ENCODE peak calls at places on chromosomes 12 and 14, in five cellular contexts. One of them, this sample, is unnamed.

GRCh38 chr14:77482422-77482821 is 16.2 kb downstream of the ISM2 start:
- DNase-seq in tibial artery: no peak
- DNase-seq in NCI-H510A treated with DMSO at 0.1 percent for 48 hours: no peak
- DNase-seq in adipocyte: no peak
- DNase-seq in hypothalamus: no peak
- DNase-seq in this sample: no peak

GRCh38 chr14:102761206-102761605 is 16.0 kb upstream of the TRAF3 start:
- DNase-seq in tibial artery: no peak
- DNase-seq in NCI-H510A treated with DMSO at 0.1 percent for 48 hours: no peak
- DNase-seq in adipocyte: no peak
- DNase-seq in hypothalamus: no peak
- DNase-seq in this sample: no peak

GRCh38 chr14:104357689-104358527 is 219.5 kb downstream of the KIF26A start:
- DNase-seq in tibial artery: peak
- DNase-seq in NCI-H510A treated with DMSO at 0.1 percent for 48 hours: no peak
- DNase-seq in adipocyte: no peak
- DNase-seq in hypothalamus: no peak
- DNase-seq in this sample: no peak

GRCh38 chr12:90262261-90262660 is 553.6 kb upstream of the ATP2B1 start:
- DNase-seq in tibial artery: no peak
- DNase-seq in NCI-H510A treated with DMSO at 0.1 percent for 48 hours: no peak
- DNase-seq in adipocyte: peak
- DNase-seq in hypothalamus: no peak
- DNase-seq in this sample: no peak

GRCh38 chr12:111408686-111409402 is 3.1 kb downstream of the SH2B3 start:
- DNase-seq in tibial artery: no peak
- DNase-seq in NCI-H510A treated with DMSO at 0.1 percent for 48 hours: no peak
- DNase-seq in adipocyte: no peak
- DNase-seq in hypothalamus: no peak
- DNase-seq in this sample: no peak

GRCh38 chr12:59067068-59067467 is 146.8 kb upstream of the LRIG3 start:
- DNase-seq in tibial artery: no peak
- DNase-seq in NCI-H510A treated with DMSO at 0.1 percent for 48 hours: no peak
- DNase-seq in adipocyte: peak
- DNase-seq in hypothalamus: no peak
- DNase-seq in this sample: no peak

GRCh38 chr14:57732886-57733285 is 133.0 kb downstream of the SLC35F4 start:
- DNase-seq in tibial artery: no peak
- DNase-seq in NCI-H510A treated with DMSO at 0.1 percent for 48 hours: no peak
- DNase-seq in adipocyte: peak
- DNase-seq in hypothalamus: no peak
- DNase-seq in this sample: peak

GRCh38 chr12:104108755-104109445 is 29.1 kb downstream of the NFYB start:
- DNase-seq in tibial artery: peak
- DNase-seq in NCI-H510A treated with DMSO at 0.1 percent for 48 hours: peak
- DNase-seq in adipocyte: peak
- DNase-seq in hypothalamus: peak
- DNase-seq in this sample: peak

GRCh38 chr12:19018302-19018980 is 111.1 kb upstream of the PLEKHA5 start:
- DNase-seq in tibial artery: no peak
- DNase-seq in NCI-H510A treated with DMSO at 0.1 percent for 48 hours: no peak
- DNase-seq in adipocyte: peak
- DNase-seq in hypothalamus: no peak
- DNase-seq in this sample: no peak

GRCh38 chr12:121814429-121815119 is 10.8 kb downstream of the SETD1B start:
- DNase-seq in tibial artery: no peak
- DNase-seq in NCI-H510A treated with DMSO at 0.1 percent for 48 hours: no peak
- DNase-seq in adipocyte: no peak
- DNase-seq in hypothalamus: no peak
- DNase-seq in this sample: no peak

GRCh38 chr12:130121246-130122005 is 40.8 kb upstream of the FZD10 start:
- DNase-seq in tibial artery: no peak
- DNase-seq in NCI-H510A treated with DMSO at 0.1 percent for 48 hours: no peak
- DNase-seq in adipocyte: no peak
- DNase-seq in hypothalamus: no peak
- DNase-seq in this sample: no peak

GRCh38 chr12:20400003-20400402 is 31.7 kb downstream of the PDE3A start:
- DNase-seq in tibial artery: no peak
- DNase-seq in NCI-H510A treated with DMSO at 0.1 percent for 48 hours: no peak
- DNase-seq in adipocyte: no peak
- DNase-seq in hypothalamus: no peak
- DNase-seq in this sample: no peak

GRCh38 chr12:45205165-45205825 is 10.6 kb upstream of the ANO6 start:
- DNase-seq in tibial artery: no peak
- DNase-seq in NCI-H510A treated with DMSO at 0.1 percent for 48 hours: no peak
- DNase-seq in adipocyte: no peak
- DNase-seq in hypothalamus: no peak
- DNase-seq in this sample: no peak

GRCh38 chr12:29783773-29784666 is at the start of gene TMTC1:
- DNase-seq in tibial artery: peak
- DNase-seq in NCI-H510A treated with DMSO at 0.1 percent for 48 hours: peak
- DNase-seq in adipocyte: peak
- DNase-seq in hypothalamus: peak
- DNase-seq in this sample: peak

GRCh38 chr14:53979141-53979673 is 22.6 kb upstream of the BMP4 start:
- DNase-seq in tibial artery: no peak
- DNase-seq in NCI-H510A treated with DMSO at 0.1 percent for 48 hours: no peak
- DNase-seq in adipocyte: no peak
- DNase-seq in hypothalamus: no peak
- DNase-seq in this sample: no peak

GRCh38 chr12:2333516-2333915 is 280.7 kb downstream of the CACNA1C start:
- DNase-seq in tibial artery: no peak
- DNase-seq in NCI-H510A treated with DMSO at 0.1 percent for 48 hours: no peak
- DNase-seq in adipocyte: no peak
- DNase-seq in hypothalamus: no peak
- DNase-seq in this sample: no peak

GRCh38 chr14:75991753-75992152 is 6.2 kb downstream of the IFT43 start:
- DNase-seq in tibial artery: no peak
- DNase-seq in NCI-H510A treated with DMSO at 0.1 percent for 48 hours: no peak
- DNase-seq in adipocyte: peak
- DNase-seq in hypothalamus: no peak
- DNase-seq in this sample: no peak

GRCh38 chr12:27142102-27142721 is 59.8 kb upstream of the C12orf71 start:
- DNase-seq in tibial artery: peak
- DNase-seq in NCI-H510A treated with DMSO at 0.1 percent for 48 hours: peak
- DNase-seq in adipocyte: peak
- DNase-seq in hypothalamus: peak
- DNase-seq in this sample: peak

GRCh38 chr12:123602651-123603195 is 824 bp downstream of the DDX55 start:
- DNase-seq in tibial artery: no peak
- DNase-seq in NCI-H510A treated with DMSO at 0.1 percent for 48 hours: no peak
- DNase-seq in adipocyte: peak
- DNase-seq in hypothalamus: no peak
- DNase-seq in this sample: no peak

GRCh38 chr12:79927772-79928474 is 7.0 kb downstream of the PPP1R12A start:
- DNase-seq in tibial artery: no peak
- DNase-seq in NCI-H510A treated with DMSO at 0.1 percent for 48 hours: no peak
- DNase-seq in adipocyte: peak
- DNase-seq in hypothalamus: no peak
- DNase-seq in this sample: no peak

GRCh38 chr12:67019070-67019469 is 250.1 kb upstream of the CAND1 start:
- DNase-seq in tibial artery: no peak
- DNase-seq in NCI-H510A treated with DMSO at 0.1 percent for 48 hours: no peak
- DNase-seq in adipocyte: no peak
- DNase-seq in hypothalamus: no peak
- DNase-seq in this sample: no peak

GRCh38 chr12:32125455-32126084 is 18.9 kb downstream of the BICD1 start:
- DNase-seq in tibial artery: no peak
- DNase-seq in NCI-H510A treated with DMSO at 0.1 percent for 48 hours: no peak
- DNase-seq in adipocyte: no peak
- DNase-seq in hypothalamus: no peak
- DNase-seq in this sample: no peak

GRCh38 chr12:65387396-65387795 is 108.9 kb downstream of the MSRB3 start:
- DNase-seq in tibial artery: no peak
- DNase-seq in NCI-H510A treated with DMSO at 0.1 percent for 48 hours: no peak
- DNase-seq in adipocyte: no peak
- DNase-seq in hypothalamus: no peak
- DNase-seq in this sample: no peak

GRCh38 chr12:118145113-118145797 is 9.3 kb downstream of the PEBP1 start:
- DNase-seq in tibial artery: no peak
- DNase-seq in NCI-H510A treated with DMSO at 0.1 percent for 48 hours: no peak
- DNase-seq in adipocyte: no peak
- DNase-seq in hypothalamus: no peak
- DNase-seq in this sample: no peak

GRCh38 chr14:97412933-97413574 is 615.9 kb downstream of the VRK1 start:
- DNase-seq in tibial artery: no peak
- DNase-seq in NCI-H510A treated with DMSO at 0.1 percent for 48 hours: no peak
- DNase-seq in adipocyte: no peak
- DNase-seq in hypothalamus: no peak
- DNase-seq in this sample: no peak

GRCh38 chr12:44873898-44874297 is 2.2 kb downstream of the NELL2 start:
- DNase-seq in tibial artery: no peak
- DNase-seq in NCI-H510A treated with DMSO at 0.1 percent for 48 hours: peak
- DNase-seq in adipocyte: peak
- DNase-seq in hypothalamus: no peak
- DNase-seq in this sample: peak

GRCh38 chr12:8145754-8146415 is 10.9 kb upstream of the ZNF705A start:
- DNase-seq in tibial artery: peak
- DNase-seq in NCI-H510A treated with DMSO at 0.1 percent for 48 hours: no peak
- DNase-seq in adipocyte: peak
- DNase-seq in hypothalamus: peak
- DNase-seq in this sample: no peak

GRCh38 chr14:69615471-69616407 is 4.3 kb downstream of the SUSD6 start:
- DNase-seq in tibial artery: peak
- DNase-seq in NCI-H510A treated with DMSO at 0.1 percent for 48 hours: no peak
- DNase-seq in adipocyte: peak
- DNase-seq in hypothalamus: no peak
- DNase-seq in this sample: peak

GRCh38 chr12:30180602-30181001 is 396.9 kb upstream of the TMTC1 start:
- DNase-seq in tibial artery: no peak
- DNase-seq in NCI-H510A treated with DMSO at 0.1 percent for 48 hours: no peak
- DNase-seq in adipocyte: no peak
- DNase-seq in hypothalamus: no peak
- DNase-seq in this sample: no peak

GRCh38 chr14:55532645-55533309 is 47.2 kb upstream of the KTN1 start:
- DNase-seq in tibial artery: no peak
- DNase-seq in NCI-H510A treated with DMSO at 0.1 percent for 48 hours: no peak
- DNase-seq in adipocyte: no peak
- DNase-seq in hypothalamus: no peak
- DNase-seq in this sample: no peak

GRCh38 chr14:63342381-63342780 is 23.6 kb upstream of the GPHB5 start:
- DNase-seq in tibial artery: no peak
- DNase-seq in NCI-H510A treated with DMSO at 0.1 percent for 48 hours: no peak
- DNase-seq in adipocyte: peak
- DNase-seq in hypothalamus: no peak
- DNase-seq in this sample: no peak

GRCh38 chr12:93002278-93003054 is 73.4 kb upstream of the EEA1 start:
- DNase-seq in tibial artery: peak
- DNase-seq in NCI-H510A treated with DMSO at 0.1 percent for 48 hours: no peak
- DNase-seq in adipocyte: peak
- DNase-seq in hypothalamus: no peak
- DNase-seq in this sample: no peak

GRCh38 chr12:26121841-26122680 is 2.8 kb downstream of the BHLHE41 start:
- DNase-seq in tibial artery: peak
- DNase-seq in NCI-H510A treated with DMSO at 0.1 percent for 48 hours: no peak
- DNase-seq in adipocyte: peak
- DNase-seq in hypothalamus: no peak
- DNase-seq in this sample: peak

GRCh38 chr12:42145552-42146215 is 1.0 kb upstream of the GXYLT1 start:
- DNase-seq in tibial artery: no peak
- DNase-seq in NCI-H510A treated with DMSO at 0.1 percent for 48 hours: peak
- DNase-seq in adipocyte: no peak
- DNase-seq in hypothalamus: no peak
- DNase-seq in this sample: no peak

GRCh38 chr14:77067632-77068514 is 30.2 kb upstream of the CIPC start:
- DNase-seq in tibial artery: peak
- DNase-seq in NCI-H510A treated with DMSO at 0.1 percent for 48 hours: peak
- DNase-seq in adipocyte: peak
- DNase-seq in hypothalamus: peak
- DNase-seq in this sample: peak

GRCh38 chr14:66508846-66509621 is 1.1 kb downstream of the GPHN start:
- DNase-seq in tibial artery: peak
- DNase-seq in NCI-H510A treated with DMSO at 0.1 percent for 48 hours: peak
- DNase-seq in adipocyte: peak
- DNase-seq in hypothalamus: peak
- DNase-seq in this sample: peak

GRCh38 chr14:91946313-91947195 is 940 bp downstream of the FBLN5 start:
- DNase-seq in tibial artery: no peak
- DNase-seq in NCI-H510A treated with DMSO at 0.1 percent for 48 hours: no peak
- DNase-seq in adipocyte: peak
- DNase-seq in hypothalamus: no peak
- DNase-seq in this sample: no peak

GRCh38 chr12:75998292-75999063 is 33.1 kb downstream of the PHLDA1 start:
- DNase-seq in tibial artery: no peak
- DNase-seq in NCI-H510A treated with DMSO at 0.1 percent for 48 hours: no peak
- DNase-seq in adipocyte: no peak
- DNase-seq in hypothalamus: no peak
- DNase-seq in this sample: no peak

GRCh38 chr12:58171914-58172313 is 230.5 kb downstream of the ATP23 start:
- DNase-seq in tibial artery: no peak
- DNase-seq in NCI-H510A treated with DMSO at 0.1 percent for 48 hours: no peak
- DNase-seq in adipocyte: peak
- DNase-seq in hypothalamus: no peak
- DNase-seq in this sample: no peak

GRCh38 chr12:10205251-10205807 is 7.3 kb upstream of the GABARAPL1 start:
- DNase-seq in tibial artery: no peak
- DNase-seq in NCI-H510A treated with DMSO at 0.1 percent for 48 hours: no peak
- DNase-seq in adipocyte: peak
- DNase-seq in hypothalamus: no peak
- DNase-seq in this sample: no peak